ENCODE peak calls at places on chromosome 12, in seven cellular contexts. J, I, A, O, T, Q and W are unnamed samples.

GRCh38 chr12:116794725-116795124 is 56.6 kb downstream of the RNFT2 start:
- DNase-seq in J (no peak), I (no peak), A (no peak), O (no peak), T (no peak), Q (no peak), W (no peak)

GRCh38 chr12:64057706-64058105 is 164.4 kb downstream of the KICS2 start:
- DNase-seq in J (no peak), I (no peak), A (no peak), O (no peak), T (no peak), Q (no peak), W (no peak)

GRCh38 chr12:87758271-87758670 is 270.9 kb downstream of the C12orf50 start:
- DNase-seq in J (no peak), I (no peak), A (no peak), O (no peak), T (no peak), Q (no peak), W (no peak)

GRCh38 chr12:43937947-43938346 is 102.1 kb downstream of the TMEM117 start:
- DNase-seq in J (no peak), I (no peak), A (no peak), O (no peak), T (no peak), Q (no peak), W (peak)

GRCh38 chr12:82527165-82527780 is 159.4 kb upstream of the TMTC2 start:
- DNase-seq in J (no peak), I (no peak), A (peak), O (no peak), T (no peak), Q (peak), W (peak)

GRCh38 chr12:91361864-91362263 is 179.2 kb upstream of the DCN start:
- DNase-seq in J (no peak), I (no peak), A (peak), O (no peak), T (no peak), Q (peak), W (peak)

GRCh38 chr12:117377758-117378157 is 16.3 kb upstream of the NOS1 start:
- DNase-seq in J (no peak), I (no peak), A (peak), O (no peak), T (no peak), Q (peak), W (peak)

GRCh38 chr12:23139026-23139425 is 514.1 kb downstream of the ETNK1 start:
- DNase-seq in J (no peak), I (no peak), A (no peak), O (no peak), T (no peak), Q (no peak), W (no peak)

GRCh38 chr12:19435831-19436497 is 3.3 kb upstream of the AEBP2 start:
- DNase-seq in J (no peak), I (no peak), A (no peak), O (no peak), T (no peak), Q (no peak), W (no peak)

GRCh38 chr12:114152890-114153289 is 186.8 kb upstream of the RBM19 start:
- DNase-seq in J (no peak), I (no peak), A (peak), O (no peak), T (no peak), Q (no peak), W (no peak)

GRCh38 chr12:85979641-85980040 is 105.5 kb downstream of the NTS start:
- DNase-seq in J (no peak), I (no peak), A (no peak), O (no peak), T (no peak), Q (no peak), W (no peak)

GRCh38 chr12:131828671-131829350 is 618 bp downstream of the MMP17 start:
- DNase-seq in J (no peak), I (no peak), A (no peak), O (peak), T (peak), Q (no peak), W (no peak)